ENCODE peak calls at places on chromosome 20, in five cellular contexts. I is upper lobe of left lung, F is mucosa of descending colon, O is fibroblast of lung, E is pancreas. R is an unnamed sample.

GRCh38 chr20:17931513-17931912 is 37.1 kb downstream of the SNX5 start:
- DNase-seq in I (no peak), F (no peak), O (no peak), E (no peak), R (no peak)

GRCh38 chr20:63116412-63117106 is 99.4 kb downstream of the YTHDF1 start:
- DNase-seq in I (peak), F (peak), O (peak), E (no peak), R (peak)

GRCh38 chr20:3929713-3930060 is 40.5 kb downstream of the PANK2 start:
- DNase-seq in I (no peak), F (no peak), O (no peak), E (no peak), R (peak)

GRCh38 chr20:46078954-46079353 is 10.8 kb downstream of the NCOA5 start:
- DNase-seq in I (no peak), F (no peak), O (no peak), E (no peak), R (no peak)

GRCh38 chr20:32986331-32986966 is 17.8 kb downstream of the SUN5 start:
- DNase-seq in I (peak), F (no peak), O (no peak), E (no peak), R (no peak)

GRCh38 chr20:63183422-63184146 is 32.3 kb downstream of the YTHDF1 start:
- DNase-seq in I (peak), F (no peak), O (no peak), E (no peak), R (peak)

GRCh38 chr20:56957737-56958553 is 308.5 kb downstream of the BMP7 start:
- DNase-seq in I (no peak), F (no peak), O (peak), E (no peak), R (no peak)

GRCh38 chr20:36273414-36274247 is 32.5 kb upstream of the DLGAP4 start:
- DNase-seq in I (no peak), F (no peak), O (peak), E (no peak), R (peak)

GRCh38 chr20:7346562-7346961 is 579.1 kb downstream of the BMP2 start:
- DNase-seq in I (no peak), F (no peak), O (no peak), E (no peak), R (no peak)

GRCh38 chr20:3121271-3121911 is 36.9 kb upstream of the AVP start:
- DNase-seq in I (no peak), F (no peak), O (no peak), E (no peak), R (no peak)

GRCh38 chr20:34175072-34175471 is 63.0 kb upstream of the EIF2S2 start:
- DNase-seq in I (no peak), F (no peak), O (no peak), E (no peak), R (no peak)

GRCh38 chr20:46520976-46521579 is 7.7 kb upstream of the ZNF334 start:
- DNase-seq in I (no peak), F (no peak), O (peak), E (peak), R (peak)

DNA sequence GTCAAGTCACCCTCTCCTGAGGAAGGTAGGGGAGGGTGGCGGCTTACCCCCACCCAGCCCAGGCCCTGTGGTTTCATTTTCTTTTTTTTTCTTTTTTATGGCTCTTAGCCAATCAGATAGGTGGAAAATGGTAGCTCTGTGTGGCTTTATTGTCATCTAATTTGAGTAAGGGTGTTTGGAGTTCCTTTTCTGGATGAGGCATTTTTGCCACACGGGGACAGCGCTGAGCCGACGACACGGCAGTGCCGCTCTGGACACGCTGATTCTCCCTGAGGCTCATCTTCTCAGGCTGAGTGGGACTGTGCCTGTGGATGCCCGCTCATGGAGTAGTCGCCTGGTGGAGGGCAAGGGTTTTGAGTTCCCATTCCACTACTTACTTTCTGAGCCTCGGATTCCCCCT is 37.6 kb upstream of the ANGPT4 start:
- DNase-seq in I (no peak), F (no peak), O (no peak), E (no peak), R (peak)
- TF ChIP-seq CTCF in I (no peak), F (no peak), O (peak), E (no peak), R (peak)

DNA sequence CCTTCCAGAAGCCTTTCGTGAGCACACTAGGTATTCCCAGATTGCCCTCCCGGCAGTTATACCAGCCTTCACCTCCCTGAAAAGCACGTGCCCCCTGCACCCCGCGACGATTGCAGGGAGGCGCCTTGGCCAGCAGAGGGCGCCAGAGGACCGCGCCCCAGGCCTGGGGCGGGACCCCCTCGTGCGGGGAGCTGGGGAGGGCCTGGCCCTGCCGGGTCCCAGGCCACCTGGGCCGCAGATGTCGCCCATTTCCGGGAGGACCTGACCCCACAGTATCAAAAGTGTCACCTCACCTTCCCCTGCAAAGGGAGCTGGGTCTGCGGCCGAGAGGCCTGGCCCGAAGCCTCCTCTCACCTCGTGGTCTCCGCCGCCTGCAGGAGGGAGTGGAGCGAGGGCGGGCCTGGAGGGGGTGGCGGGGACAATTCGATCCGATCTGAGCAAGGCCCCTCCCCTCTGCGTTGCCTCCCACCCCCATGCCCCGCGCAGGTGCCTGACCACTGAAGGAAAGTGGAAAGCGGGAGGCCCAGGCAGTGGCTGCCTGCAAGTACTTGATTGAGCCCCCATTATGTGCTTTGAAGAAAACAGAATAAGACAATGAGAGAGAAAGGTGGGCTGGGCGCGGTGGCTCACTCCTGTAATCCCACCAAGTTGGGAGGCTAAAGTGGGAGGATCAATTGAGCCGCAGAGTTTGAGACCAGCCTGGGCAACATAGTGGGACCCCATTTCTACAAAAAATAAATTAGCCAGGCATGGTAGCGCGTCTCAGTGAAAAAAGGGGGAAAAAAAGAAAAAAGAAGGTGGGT is 3.5 kb upstream of the SNAI1 start:
- DNase-seq in I (peak), F (no peak), O (peak), E (no peak), R (no peak)
- H3K4me3 ChIP-seq in I (no peak), F (no peak), O (peak), E (no peak), R (peak)

GRCh38 chr20:20480689-20481088 is 112.8 kb downstream of the INSM1 start:
- DNase-seq in I (no peak), F (no peak), O (peak), E (no peak), R (peak)
- TF ChIP-seq CTCF in I (no peak), F (no peak), O (no peak), E (no peak), R (no peak)

GRCh38 chr20:23634985-23635767 is 2.6 kb downstream of the CST3 start:
- DNase-seq in I (no peak), F (no peak), O (no peak), E (no peak), R (no peak)
- H3K4me3 ChIP-seq in I (no peak), F (no peak), O (no peak), E (no peak), R (no peak)

DNA sequence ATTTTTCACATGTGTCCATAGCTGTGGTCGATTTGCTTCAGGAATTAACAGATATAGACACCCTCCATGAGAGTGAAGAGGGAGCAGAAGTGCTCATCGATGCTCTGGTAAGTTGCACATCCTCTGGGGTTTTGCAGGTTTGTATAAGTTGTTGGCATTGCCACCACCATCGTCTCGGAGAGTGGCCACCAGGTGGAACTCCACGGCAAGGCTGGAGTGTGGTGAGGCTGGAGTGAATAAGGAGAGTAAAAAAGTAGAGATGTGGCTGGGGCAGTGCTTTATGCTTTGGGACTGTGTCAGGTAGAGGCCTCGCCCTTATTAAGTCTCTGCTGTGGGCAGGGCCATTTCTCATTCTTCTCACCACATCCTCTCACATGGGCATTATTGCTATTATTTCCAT is 63.7 kb downstream of the CTNNBL1 start:
- DNase-seq in I (no peak), F (no peak), O (no peak), E (no peak), R (no peak)
- TF ChIP-seq CTCF in I (no peak), F (no peak), O (no peak), E (no peak), R (no peak)

DNA sequence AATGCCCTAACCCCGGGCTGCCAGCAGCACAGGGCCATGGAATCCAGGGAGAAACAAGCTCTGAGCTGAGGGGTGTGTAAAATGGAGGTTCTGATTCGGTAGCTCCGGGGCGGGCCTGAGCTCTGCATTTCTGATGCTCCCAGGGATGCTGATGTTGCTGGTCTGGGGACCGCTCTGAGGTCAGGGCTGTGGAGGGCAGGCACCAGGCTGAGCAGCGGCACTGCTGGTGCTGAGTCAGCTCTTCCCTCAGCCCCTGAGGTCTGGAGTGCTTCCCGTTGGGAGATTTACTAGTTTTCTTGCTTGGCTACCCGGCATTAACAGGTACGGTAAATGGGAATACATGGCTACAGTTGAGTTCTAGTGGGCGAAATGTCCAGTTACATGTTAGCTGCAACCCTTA is 18.6 kb upstream of the CST3 start:
- DNase-seq in I (no peak), F (peak), O (no peak), E (no peak), R (no peak)
- H3K4me3 ChIP-seq in I (no peak), F (no peak), O (no peak), E (no peak), R (no peak)

DNA sequence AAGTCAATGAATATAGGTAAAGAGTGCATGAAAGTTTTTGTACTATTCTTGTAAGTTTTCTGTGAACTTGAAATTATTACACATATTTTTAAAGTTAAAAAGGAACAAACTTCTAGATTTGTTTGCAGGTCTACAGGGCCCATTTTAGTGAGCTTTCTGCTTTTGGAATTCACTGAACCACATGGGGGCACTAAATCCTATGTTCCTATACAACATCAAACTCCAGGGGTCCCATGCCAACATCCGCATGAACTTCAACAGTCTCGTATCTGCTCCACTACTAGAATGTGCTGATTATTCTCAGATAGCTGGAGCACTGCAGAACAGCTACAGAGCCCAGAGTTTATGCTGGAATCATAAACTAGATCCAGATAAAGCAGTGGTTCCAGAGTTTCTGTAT is 347.9 kb upstream of the SPTLC3 start:
- DNase-seq in I (no peak), F (no peak), O (no peak), E (no peak), R (no peak)
- TF ChIP-seq CTCF in I (no peak), F (no peak), O (no peak), E (peak), R (no peak)

GRCh38 chr20:61251529-61252393 is at the start of gene CDH4:
- DNase-seq in I (peak), F (no peak), O (peak), E (no peak), R (no peak)
- H3K4me3 ChIP-seq in I (no peak), F (no peak), O (peak), E (peak), R (peak)

GRCh38 chr20:60501048-60501447 is 542.8 kb downstream of the CDH26 start:
- DNase-seq in I (no peak), F (no peak), O (no peak), E (no peak), R (no peak)
- TF ChIP-seq CTCF in I (no peak), F (no peak), O (no peak), E (no peak), R (no peak)